ENCODE peak calls at places on chromosomes 4 and X, in six cellular contexts. A, B, N, M, C and J are unnamed samples. For H3K36me3, the result is how much of the 10 kb centered on the place peaks cover.

GRCh38 chr4:154490589-154491340 is 834 bp downstream of the DCHS2 start:
- DNase-seq in A (no peak), B (no peak), N (no peak), M (peak), C (no peak), J (no peak)

GRCh38 chrX:30888526-30889146 is 418 bp downstream of the TAB3 start:
- DNase-seq in A (no peak), B (no peak), N (peak), M (peak), C (no peak), J (peak)

GRCh38 chrX:153565996-153566580 is 32.9 kb downstream of the CCNQ start:
- DNase-seq in A (no peak), B (no peak), N (no peak), M (no peak), C (no peak), J (no peak)

GRCh38 chrX:53831662-53832635 is 145.4 kb upstream of the HUWE1 start:
- DNase-seq in A (peak), B (no peak), N (peak), M (peak), C (no peak), J (peak)

GRCh38 chr4:163048447-163048846 is 118.2 kb downstream of the NAF1 start:
- DNase-seq in A (no peak), B (peak), N (peak), M (peak), C (no peak), J (no peak)

GRCh38 chrX:141668371-141668770 is 30.2 kb downstream of the SPANXD start:
- DNase-seq in A (no peak), B (no peak), N (no peak), M (no peak), C (no peak), J (no peak)

GRCh38 chr4:55272576-55272975 is 73.5 kb upstream of the SRD5A3 start:
- DNase-seq in A (no peak), B (no peak), N (no peak), M (no peak), C (no peak), J (no peak)

GRCh38 chr4:38099908-38100407 is 139.8 kb downstream of the PTTG2 start:
- DNase-seq in A (no peak), B (no peak), N (peak), M (no peak), C (peak), J (no peak)

GRCh38 chr4:7904942-7905341 is 34.7 kb downstream of the AFAP1 start:
- DNase-seq in A (no peak), B (no peak), N (peak), M (peak), C (peak), J (no peak)

GRCh38 chr4:97139796-97140195 is 1003.5 kb downstream of the STPG2 start:
- DNase-seq in A (no peak), B (no peak), N (no peak), M (no peak), C (no peak), J (no peak)

GRCh38 chr4:8325284-8325973 is 55.9 kb downstream of the HTRA3 start:
- DNase-seq in A (no peak), B (peak), N (no peak), M (no peak), C (no peak), J (no peak)

GRCh38 chrX:10235851-10236250 is 79.1 kb downstream of the CLCN4 start:
- DNase-seq in A (no peak), B (no peak), N (peak), M (no peak), C (peak), J (no peak)

GRCh38 chr4:120066182-120066524 is 495 bp downstream of the MAD2L1 start:
- DNase-seq in A (no peak), B (no peak), N (no peak), M (no peak), C (no peak), J (no peak)

GRCh38 chr4:151538963-151539362 is 130.0 kb downstream of the FHIP1A start:
- DNase-seq in A (no peak), B (no peak), N (no peak), M (no peak), C (no peak), J (no peak)

GRCh38 chr4:83677656-83678055 is 141.7 kb downstream of the GPAT3 start:
- DNase-seq in A (no peak), B (no peak), N (no peak), M (no peak), C (peak), J (no peak)

GRCh38 chrX:106247162-106247561 is 79.1 kb downstream of the PWWP3B start:
- DNase-seq in A (no peak), B (no peak), N (no peak), M (no peak), C (no peak), J (no peak)

GRCh38 chrX:71541546-71542022 is 8.7 kb downstream of the OGT start:
- DNase-seq in A (no peak), B (no peak), N (peak), M (no peak), C (peak), J (no peak)

GRCh38 chr4:40367451-40367850 is 32.3 kb downstream of the CHRNA9 start:
- DNase-seq in A (no peak), B (no peak), N (no peak), M (peak), C (no peak), J (no peak)

GRCh38 chr4:83709627-83710026 is 173.7 kb downstream of the GPAT3 start:
- DNase-seq in A (no peak), B (no peak), N (no peak), M (no peak), C (no peak), J (no peak)

GRCh38 chr4:89640620-89641366 is 196.2 kb downstream of the SNCA start:
- DNase-seq in A (no peak), B (no peak), N (peak), M (peak), C (no peak), J (no peak)

GRCh38 chr4:129144755-129145206 is 48.8 kb downstream of the C4orf33 start:
- DNase-seq in A (no peak), B (no peak), N (peak), M (no peak), C (no peak), J (no peak)

GRCh38 chr4:149914521-149915115 is 99.0 kb upstream of the IQCM start:
- DNase-seq in A (no peak), B (no peak), N (peak), M (peak), C (no peak), J (no peak)

GRCh38 chr4:76430519-76431388 is 4.3 kb upstream of the SHROOM3 start:
- DNase-seq in A (no peak), B (no peak), N (peak), M (peak), C (peak), J (peak)

GRCh38 chr4:10171055-10171454 is 54.5 kb upstream of the WDR1 start:
- DNase-seq in A (no peak), B (no peak), N (no peak), M (no peak), C (no peak), J (no peak)
- H3K4me3 ChIP-seq in A (no peak), B (no peak), N (no peak), M (no peak), C (no peak), J (no peak)

DNA sequence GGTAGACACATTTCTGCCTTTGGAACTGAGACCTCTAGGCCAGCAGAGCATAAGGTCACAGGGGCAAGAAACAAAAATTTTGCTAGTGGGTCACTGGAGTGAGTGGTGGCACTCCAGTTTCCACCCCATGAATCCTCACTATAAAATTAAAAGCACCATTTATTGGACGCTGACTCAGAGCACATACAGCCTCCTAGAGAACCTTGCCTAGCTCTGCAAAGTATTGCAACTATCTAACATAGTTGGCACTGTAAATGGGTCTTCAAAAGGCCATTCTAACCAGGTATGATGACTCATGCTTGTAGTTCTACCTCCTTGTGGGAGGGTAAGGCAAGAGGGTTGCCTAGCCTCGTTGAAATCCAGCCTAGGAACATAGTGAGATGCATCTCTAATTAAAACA is 25.1 kb downstream of the RRAGB start:
- DNase-seq in A (no peak), B (no peak), N (no peak), M (no peak), C (no peak), J (no peak)
- H3K36me3 ChIP-seq in A (under half), B (under half), N (under half), M (under half), C (under half), J (under half)

GRCh38 chrX:45801554-45801953 is 600.9 kb upstream of the DIPK2B start:
- DNase-seq in A (no peak), B (no peak), N (peak), M (peak), C (no peak), J (no peak)
- TF ChIP-seq CTCF in A (peak), B (no peak), N (no peak), M (peak), C (peak), J (peak)

DNA sequence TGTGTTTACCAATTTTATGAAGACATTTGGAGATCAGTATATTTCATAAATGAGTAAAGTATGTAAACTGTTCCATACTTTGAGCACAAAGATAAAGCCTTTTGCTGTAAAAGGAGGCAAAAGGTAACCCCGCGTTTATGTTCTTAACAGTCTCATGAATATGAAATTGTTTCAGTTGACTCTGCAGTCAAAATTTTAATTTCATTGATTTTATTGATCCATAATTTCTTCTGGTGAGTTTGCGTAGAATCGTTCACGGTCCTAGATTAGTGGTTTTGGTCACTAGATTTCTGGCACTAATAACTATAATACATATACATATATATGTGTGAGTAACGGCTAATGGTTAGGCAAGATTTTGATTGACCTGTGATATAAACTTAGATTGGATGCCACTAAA is 1.9 kb downstream of the FMR1 start:
- DNase-seq in A (no peak), B (no peak), N (no peak), M (no peak), C (no peak), J (no peak)
- H3K4me3 ChIP-seq in A (peak), B (peak), N (peak), M (peak), C (peak), J (peak)

GRCh38 chr4:93894995-93895394 is 66.4 kb downstream of the ATOH1 start:
- DNase-seq in A (no peak), B (no peak), N (no peak), M (no peak), C (no peak), J (no peak)

DNA sequence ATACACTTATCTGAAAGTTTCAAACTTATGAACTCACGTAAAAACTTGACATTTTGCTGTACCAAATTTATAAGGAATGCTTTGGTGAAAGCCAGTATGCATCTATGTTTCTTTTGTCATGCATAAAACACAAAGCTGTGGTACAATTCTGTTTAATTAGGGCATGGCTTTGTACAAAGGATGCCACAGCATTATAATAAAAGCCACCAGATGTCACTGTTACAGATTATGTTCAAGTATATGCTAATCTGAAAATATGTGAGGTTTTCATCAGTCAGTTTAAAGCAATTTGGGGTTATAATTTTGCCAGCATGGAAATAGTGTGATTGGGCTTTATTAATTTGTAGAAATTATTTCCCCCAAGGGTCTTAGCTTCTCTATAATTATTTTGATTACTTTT is 69.0 kb downstream of the ATOH1 start:
- DNase-seq in A (no peak), B (no peak), N (no peak), M (peak), C (no peak), J (no peak)
- H3K36me3 ChIP-seq in A (under half), B (under half), N (under half), M (under half), C (under half), J (under half)

GRCh38 chrX:133177202-133177601 is 41.0 kb downstream of the TFDP3 start:
- DNase-seq in A (no peak), B (no peak), N (no peak), M (no peak), C (no peak), J (no peak)

GRCh38 chrX:133183806-133184205 is 34.3 kb downstream of the TFDP3 start:
- DNase-seq in A (no peak), B (no peak), N (no peak), M (no peak), C (no peak), J (no peak)

GRCh38 chrX:133185119-133185518 is 33.0 kb downstream of the TFDP3 start:
- DNase-seq in A (no peak), B (no peak), N (no peak), M (peak), C (no peak), J (no peak)

GRCh38 chrX:133179500-133179899 is 38.7 kb downstream of the TFDP3 start:
- DNase-seq in A (no peak), B (no peak), N (no peak), M (no peak), C (no peak), J (no peak)
- TF ChIP-seq CTCF in A (no peak), B (no peak), N (no peak), M (no peak), C (no peak), J (no peak)

GRCh38 chr4:186699881-186700397 is 23.7 kb downstream of the FAT1 start:
- DNase-seq in A (no peak), B (no peak), N (no peak), M (no peak), C (no peak), J (no peak)

GRCh38 chr4:186702297-186702696 is 21.4 kb downstream of the FAT1 start:
- DNase-seq in A (no peak), B (no peak), N (no peak), M (no peak), C (no peak), J (no peak)

GRCh38 chr4:186700746-186701145 is 22.9 kb downstream of the FAT1 start:
- DNase-seq in A (no peak), B (no peak), N (peak), M (no peak), C (no peak), J (no peak)

GRCh38 chr4:186701788-186702187 is 21.9 kb downstream of the FAT1 start:
- DNase-seq in A (no peak), B (no peak), N (no peak), M (no peak), C (no peak), J (no peak)

DNA sequence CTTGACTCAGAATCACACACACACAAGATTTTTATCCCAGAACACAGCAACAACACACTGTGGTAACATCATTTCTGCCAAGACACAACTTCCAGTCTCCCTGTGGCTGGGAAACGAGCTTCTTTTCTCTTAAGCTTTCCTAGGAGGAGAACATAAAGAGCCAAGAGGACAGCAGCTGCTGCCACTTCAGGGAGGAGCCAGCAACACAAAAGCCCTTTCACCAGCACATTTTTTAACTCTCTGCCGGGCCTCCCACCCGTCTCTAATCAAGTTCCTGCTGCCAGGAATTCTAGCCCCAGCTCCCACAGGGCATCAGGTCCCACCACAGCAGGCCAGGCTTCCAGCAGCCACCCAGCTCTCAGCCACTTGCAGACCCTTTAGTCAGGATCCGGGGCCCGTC is 22.4 kb downstream of the FAT1 start:
- DNase-seq in A (no peak), B (no peak), N (peak), M (no peak), C (no peak), J (no peak)
- H3K4me3 ChIP-seq in A (no peak), B (no peak), N (peak), M (no peak), C (no peak), J (no peak)